ENCODE peak calls at places on chromosomes 12 and 14, in eight cellular contexts. N is NCI-H1417, D is OCI-M1, O is B cell, M is COLO829, K is cardiac muscle cell, Z is C1 segment of cervical spinal cord, E is HEK293T. J is an unnamed sample.

GRCh38 chr14:100692859-100693558 is 33.7 kb upstream of the DLK1 start:
- DNase-seq in N (peak; percentile 88), D (no peak), O (no peak), M (peak; percentile 56), K (no peak), Z (no peak), E (no peak), J (no peak)

GRCh38 chr12:113203852-113204760 is 17.2 kb upstream of the TPCN1 start:
- DNase-seq in N (no peak), D (peak; percentile 52), O (no peak), M (no peak), K (no peak), Z (no peak), E (no peak), J (no peak)

GRCh38 chr14:50978888-50979287 is 34.6 kb upstream of the PYGL start:
- DNase-seq in N (no peak), D (no peak), O (no peak), M (no peak), K (no peak), Z (no peak), E (no peak), J (peak; percentile 59)

GRCh38 chr14:60642790-60643397 is 6.4 kb downstream of the SIX1 start:
- DNase-seq in N (no peak), D (no peak), O (no peak), M (no peak), K (no peak), Z (no peak), E (no peak), J (no peak)

GRCh38 chr12:14948672-14949071 is 10.3 kb upstream of the ERP27 start:
- DNase-seq in N (no peak), D (peak; percentile 88), O (peak; percentile 79), M (peak; percentile 75), K (peak; percentile 53), Z (no peak), E (peak; percentile 12), J (peak; percentile 71)

GRCh38 chr12:65608319-65608916 is 215.9 kb upstream of the HMGA2 start:
- DNase-seq in N (no peak), D (no peak), O (no peak), M (no peak), K (peak; percentile 22), Z (no peak), E (no peak), J (no peak)

GRCh38 chr14:99575043-99576023 is 28.7 kb downstream of the CCDC85C start:
- DNase-seq in N (peak; percentile 25), D (no peak), O (no peak), M (no peak), K (peak; percentile 47), Z (no peak), E (peak; percentile 24), J (no peak)

GRCh38 chr14:23556700-23557440 is 799 bp downstream of the THTPA start:
- DNase-seq in N (no peak), D (no peak), O (no peak), M (no peak), K (no peak), Z (no peak), E (no peak), J (peak; percentile 46)

GRCh38 chr12:121003650-121004049 is 12.6 kb downstream of the C12orf43 start:
- DNase-seq in N (no peak), D (peak; percentile 20), O (no peak), M (no peak), K (no peak), Z (no peak), E (no peak), J (no peak)

GRCh38 chr12:27048822-27049752 is 26.7 kb downstream of the MED21 start:
- DNase-seq in N (no peak), D (peak; percentile 85), O (no peak), M (peak; percentile 42), K (no peak), Z (no peak), E (no peak), J (no peak)

GRCh38 chr14:97177016-97177415 is 379.8 kb downstream of the VRK1 start:
- DNase-seq in N (peak; percentile 41), D (peak; percentile 17), O (no peak), M (no peak), K (peak; percentile 4), Z (no peak), E (peak; percentile 34), J (no peak)

GRCh38 chr14:100445436-100446088 is 122.4 kb downstream of the SLC25A47 start:
- DNase-seq in N (no peak), D (no peak), O (no peak), M (peak; percentile 66), K (no peak), Z (no peak), E (no peak), J (no peak)

GRCh38 chr14:20614038-20614840 is 23.1 kb upstream of the RNASE12 start:
- DNase-seq in N (no peak), D (no peak), O (no peak), M (no peak), K (peak; percentile 52), Z (no peak), E (peak; percentile 21), J (no peak)

GRCh38 chr12:41663487-41664258 is 475.6 kb downstream of the PDZRN4 start:
- DNase-seq in N (no peak), D (peak; percentile 74), O (no peak), M (peak; percentile 51), K (peak; percentile 63), Z (no peak), E (peak; percentile 46), J (no peak)

GRCh38 chr12:27012239-27012981 is 1.8 kb downstream of the TM7SF3 start:
- DNase-seq in N (no peak), D (peak; percentile 23), O (no peak), M (peak; percentile 26), K (no peak), Z (no peak), E (no peak), J (no peak)

GRCh38 chr12:15982471-15982870 is 71.3 kb downstream of the DERA start:
- DNase-seq in N (no peak), D (peak; percentile 65), O (no peak), M (peak; percentile 85), K (no peak), Z (no peak), E (peak; percentile 13), J (no peak)